ENCODE peak calls at places on chromosomes 13 and 19, in seven cellular contexts. X is nephron progenitor cell, J is heart left ventricle, A is dermis microvascular lymphatic vessel endothelial cell, T is psoas muscle, O is NCI-H226, E is head of caudate nucleus. G is an unnamed sample.

GRCh38 chr19:31641591-31641990 is 292.4 kb upstream of the TSHZ3 start:
- DNase-seq in J (no peak), E (no peak), X (no peak), A (no peak), T (no peak), O (no peak), G (no peak)

GRCh38 chr13:86383561-86383960 is 584.3 kb upstream of the SLITRK6 start:
- DNase-seq in T (no peak), E (no peak), A (no peak), X (no peak), O (no peak), J (no peak), G (no peak)

GRCh38 chr19:9937001-9937411 is 691 bp upstream of the OLFM2 start:
- DNase-seq in X (peak; percentile 22), O (no peak), A (no peak), E (no peak), J (no peak), T (no peak), G (no peak)

GRCh38 chr19:10749435-10750384 is 31.8 kb downstream of the DNM2 start:
- DNase-seq in A (no peak), J (no peak), X (no peak), O (no peak), E (no peak), T (no peak), G (no peak)

GRCh38 chr19:2076481-2077082 is 19.5 kb downstream of the MOB3A start:
- DNase-seq in J (no peak), X (no peak), T (no peak), A (no peak), O (no peak), E (no peak), G (no peak)

GRCh38 chr13:102035969-102036368 is 365.9 kb downstream of the FGF14 start:
- DNase-seq in E (no peak), T (no peak), O (no peak), X (no peak), J (no peak), A (no peak), G (no peak)

GRCh38 chr19:47779524-47780214 is 1.2 kb downstream of the SELENOW start:
- DNase-seq in J (peak; percentile 85), T (peak; percentile 75), E (peak; percentile 81), A (no peak), O (no peak), X (no peak), G (peak; percentile 60)

GRCh38 chr13:30154931-30155330 is 152.4 kb downstream of the KATNAL1 start:
- DNase-seq in E (no peak), J (no peak), A (no peak), X (no peak), T (no peak), O (no peak), G (no peak)

GRCh38 chr19:2556221-2557092 is 80.5 kb downstream of the GADD45B start:
- DNase-seq in T (no peak), A (peak; percentile 34), X (no peak), E (no peak), J (no peak), O (no peak), G (peak; percentile 22)

GRCh38 chr19:48625891-48626327 is 6.6 kb downstream of the SPHK2 start:
- DNase-seq in T (no peak), E (no peak), X (no peak), A (no peak), O (no peak), J (no peak), G (no peak)

GRCh38 chr13:94157705-94158218 is 321.7 kb downstream of the DCT start:
- DNase-seq in J (no peak), T (no peak), E (no peak), A (no peak), O (no peak), X (no peak), G (no peak)

GRCh38 chr13:106738279-106738678 is 170.3 kb upstream of the ARGLU1 start:
- DNase-seq in X (no peak), T (no peak), O (no peak), A (no peak), E (no peak), J (no peak), G (no peak)

GRCh38 chr19:23093832-23094231 is 23.0 kb upstream of the ZNF730 start:
- DNase-seq in O (no peak), T (no peak), E (no peak), A (no peak), X (no peak), J (no peak), G (no peak)

GRCh38 chr19:13033819-13034611 is 38.7 kb downstream of the NFIX start:
- DNase-seq in E (peak; percentile 83), A (peak; percentile 49), T (peak; percentile 85), O (peak; percentile 32), X (peak; percentile 61), J (peak; percentile 82), G (peak; percentile 83)

GRCh38 chr19:11295665-11296245 is at the start of gene TSPAN16:
- DNase-seq in T (no peak), O (no peak), X (no peak), A (no peak), E (no peak), J (no peak), G (peak; percentile 52)

GRCh38 chr19:7349961-7350711 is 1.4 kb downstream of the ARHGEF18 start:
- DNase-seq in O (no peak), X (no peak), A (no peak), E (no peak), J (no peak), T (no peak), G (no peak)

GRCh38 chr19:1267441-1268391 is 1.4 kb upstream of the CIRBP start:
- DNase-seq in X (no peak), A (no peak), J (peak; percentile 42), E (no peak), O (no peak), T (peak; percentile 37), G (no peak)

GRCh38 chr13:94967183-94968039 is 255.1 kb upstream of the SOX21 start:
- DNase-seq in A (peak; percentile 14), J (no peak), T (peak; percentile 12), X (peak; percentile 72), E (peak; percentile 38), O (no peak), G (no peak)

GRCh38 chr13:89497658-89498057 is 1826.5 kb downstream of the SLITRK5 start:
- DNase-seq in A (no peak), T (no peak), X (no peak), J (no peak), O (no peak), E (no peak), G (no peak)

GRCh38 chr19:38385804-38386257 is 2.0 kb downstream of the GGN start:
- DNase-seq in O (no peak), X (no peak), J (no peak), A (no peak), T (no peak), E (no peak), G (peak; percentile 82)

GRCh38 chr19:37654118-37654517 is 1.1 kb downstream of the ZFP30 start:
- DNase-seq in J (no peak), O (no peak), T (no peak), X (no peak), A (no peak), E (no peak), G (no peak)

GRCh38 chr19:51047031-51047335 is 12.2 kb upstream of the KLK12 start:
- DNase-seq in X (no peak), T (no peak), O (no peak), A (no peak), E (no peak), J (no peak), G (no peak)

GRCh38 chr19:31152906-31153305 is 196.3 kb downstream of the TSHZ3 start:
- DNase-seq in X (no peak), J (no peak), E (no peak), T (no peak), A (no peak), O (no peak), G (no peak)